ENCODE peak calls at places on chromosomes 13 and 19, in ten cellular contexts. S, T, F, V, P, Z, B, Y, U and I are unnamed samples.

GRCh38 chr13:41827507-41828213 is 133.2 kb downstream of the VWA8 start:
- DNase-seq in S (peak; percentile 96), T (peak; percentile 77), F (no peak), V (no peak), P (no peak), Z (no peak), B (peak; percentile 81), Y (peak; percentile 92), U (no peak), I (no peak)

GRCh38 chr13:50884270-50884669 is 25.3 kb upstream of the RNASEH2B start:
- DNase-seq in S (no peak), T (no peak), F (no peak), V (no peak), P (no peak), Z (no peak), B (no peak), Y (no peak), U (no peak), I (no peak)

GRCh38 chr13:110137677-110138008 is 169.3 kb downstream of the COL4A1 start:
- DNase-seq in S (peak; percentile 21), T (no peak), F (no peak), V (peak; percentile 61), P (no peak), Z (peak; percentile 82), B (no peak), Y (peak; percentile 37), U (peak; percentile 52), I (peak; percentile 61)

GRCh38 chr19:2519482-2519881 is 43.6 kb downstream of the GADD45B start:
- DNase-seq in S (no peak), T (no peak), F (no peak), V (no peak), P (no peak), Z (no peak), B (no peak), Y (no peak), U (no peak), I (no peak)

GRCh38 chr19:8387688-8388611 is 2.2 kb upstream of the RAB11B start:
- DNase-seq in S (no peak), T (no peak), F (no peak), V (no peak), P (no peak), Z (no peak), B (no peak), Y (no peak), U (no peak), I (peak; percentile 66)

GRCh38 chr13:31001647-31002046 is 69.2 kb downstream of the TEX26 start:
- DNase-seq in S (no peak), T (no peak), F (no peak), V (no peak), P (no peak), Z (no peak), B (no peak), Y (peak; percentile 41), U (no peak), I (no peak)

GRCh38 chr19:12939292-12939606 is 840 bp downstream of the CALR start:
- DNase-seq in S (peak; percentile 51), T (no peak), F (no peak), V (no peak), P (no peak), Z (no peak), B (peak; percentile 44), Y (peak; percentile 30), U (no peak), I (no peak)

GRCh38 chr13:25037057-25037813 is 58.7 kb upstream of the PABPC3 start:
- DNase-seq in S (peak; percentile 64), T (peak; percentile 49), F (peak; percentile 19), V (peak; percentile 47), P (no peak), Z (peak; percentile 31), B (peak; percentile 44), Y (peak; percentile 24), U (peak; percentile 74), I (peak; percentile 41)

GRCh38 chr13:50420720-50421456 is 405.6 kb downstream of the KCNRG start:
- DNase-seq in S (no peak), T (no peak), F (no peak), V (no peak), P (no peak), Z (no peak), B (no peak), Y (no peak), U (no peak), I (no peak)

GRCh38 chr13:96958286-96958891 is 35.9 kb downstream of the OXGR1 start:
- DNase-seq in S (peak; percentile 44), T (peak; percentile 16), F (no peak), V (peak; percentile 68), P (no peak), Z (peak; percentile 21), B (peak; percentile 4), Y (peak; percentile 1), U (peak; percentile 73), I (peak; percentile 55)

GRCh38 chr19:23531231-23531790 is 136.0 kb upstream of the ZNF91 start:
- DNase-seq in S (no peak), T (no peak), F (no peak), V (no peak), P (no peak), Z (no peak), B (no peak), Y (no peak), U (no peak), I (no peak)

GRCh38 chr19:55400281-55401087 is 7.1 kb downstream of the UBE2S start:
- DNase-seq in S (no peak), T (no peak), F (no peak), V (no peak), P (no peak), Z (no peak), B (no peak), Y (no peak), U (no peak), I (no peak)

GRCh38 chr19:6260376-6260775 is 19.4 kb downstream of the MLLT1 start:
- DNase-seq in S (no peak), T (no peak), F (no peak), V (no peak), P (no peak), Z (no peak), B (no peak), Y (no peak), U (no peak), I (no peak)

GRCh38 chr13:24784319-24784718 is 20.4 kb downstream of the RNF17 start:
- DNase-seq in S (peak; percentile 7), T (no peak), F (no peak), V (no peak), P (no peak), Z (no peak), B (peak; percentile 49), Y (no peak), U (no peak), I (no peak)

GRCh38 chr13:53129864-53130393 is 101.3 kb downstream of the OLFM4 start:
- DNase-seq in S (no peak), T (no peak), F (no peak), V (no peak), P (no peak), Z (no peak), B (no peak), Y (no peak), U (no peak), I (no peak)

GRCh38 chr19:41795031-41795461 is 1.3 kb upstream of the CEACAM3 start:
- DNase-seq in S (peak; percentile 24), T (no peak), F (peak; percentile 36), V (peak; percentile 54), P (no peak), Z (peak; percentile 64), B (no peak), Y (no peak), U (peak; percentile 12), I (peak; percentile 79)

GRCh38 chr13:33033361-33033812 is 17.2 kb downstream of the KL start:
- DNase-seq in S (no peak), T (no peak), F (no peak), V (no peak), P (no peak), Z (no peak), B (no peak), Y (no peak), U (no peak), I (no peak)

GRCh38 chr19:12646551-12646950 is 20.0 kb downstream of the MAN2B1 start:
- DNase-seq in S (no peak), T (no peak), F (no peak), V (no peak), P (no peak), Z (no peak), B (no peak), Y (no peak), U (no peak), I (no peak)

GRCh38 chr19:42040031-42040430 is 30.0 kb downstream of the GRIK5 start:
- DNase-seq in S (no peak), T (no peak), F (no peak), V (no peak), P (no peak), Z (no peak), B (no peak), Y (no peak), U (no peak), I (no peak)

GRCh38 chr13:112254061-112254818 is 121.9 kb upstream of the SPACA7 start:
- DNase-seq in S (no peak), T (no peak), F (no peak), V (no peak), P (no peak), Z (no peak), B (no peak), Y (no peak), U (no peak), I (no peak)

GRCh38 chr13:23411706-23412105 is 21.8 kb downstream of the SACS start:
- DNase-seq in S (no peak), T (no peak), F (no peak), V (no peak), P (no peak), Z (no peak), B (no peak), Y (no peak), U (no peak), I (no peak)

GRCh38 chr13:81395368-81395767 is 1054.4 kb upstream of the SPRY2 start:
- DNase-seq in S (peak; percentile 30), T (no peak), F (no peak), V (no peak), P (no peak), Z (no peak), B (no peak), Y (no peak), U (no peak), I (no peak)